ENCODE peak calls at places on chromosomes 2 and 18, in ten cellular contexts. One of them, this sample, is unnamed.

GRCh38 chr18:77080283-77080682 is 52.3 kb downstream of the MBP start:
- DNase-seq in AG04449: no peak
- DNase-seq in neural crest cell: no peak
- DNase-seq in adrenal gland: no peak
- DNase-seq in HFFc6: no peak
- DNase-seq in epithelial cell of proximal tubule: no peak
- DNase-seq in right lobe of liver: no peak
- DNase-seq in A549: no peak
- DNase-seq in cardiac fibroblast: no peak
- DNase-seq in choroid plexus epithelial cell: no peak
- DNase-seq in this sample: no peak

GRCh38 chr2:44578401-44579135 is 216.8 kb downstream of the CAMKMT start:
- DNase-seq in HFFc6: peak
- DNase-seq in neural crest cell: no peak
- DNase-seq in adrenal gland: no peak
- DNase-seq in choroid plexus epithelial cell: peak
- DNase-seq in epithelial cell of proximal tubule: peak
- DNase-seq in A549: no peak
- DNase-seq in right lobe of liver: no peak
- DNase-seq in cardiac fibroblast: peak
- DNase-seq in AG04449: no peak
- DNase-seq in this sample: peak

GRCh38 chr18:9802774-9803697 is 82.7 kb upstream of the TXNDC2 start:
- DNase-seq in cardiac fibroblast: peak
- DNase-seq in epithelial cell of proximal tubule: no peak
- DNase-seq in AG04449: no peak
- DNase-seq in neural crest cell: no peak
- DNase-seq in adrenal gland: peak
- DNase-seq in choroid plexus epithelial cell: peak
- DNase-seq in A549: no peak
- DNase-seq in HFFc6: no peak
- DNase-seq in right lobe of liver: no peak
- DNase-seq in this sample: no peak

GRCh38 chr2:10269711-10270610 is 32.7 kb upstream of the HPCAL1 start:
- DNase-seq in right lobe of liver: peak
- DNase-seq in cardiac fibroblast: no peak
- DNase-seq in HFFc6: no peak
- DNase-seq in adrenal gland: peak
- DNase-seq in A549: no peak
- DNase-seq in epithelial cell of proximal tubule: no peak
- DNase-seq in choroid plexus epithelial cell: no peak
- DNase-seq in AG04449: no peak
- DNase-seq in neural crest cell: no peak
- DNase-seq in this sample: no peak

GRCh38 chr2:61855178-61855523 is 1.3 kb upstream of the FAM161A start:
- DNase-seq in A549: no peak
- DNase-seq in choroid plexus epithelial cell: peak
- DNase-seq in cardiac fibroblast: no peak
- DNase-seq in adrenal gland: peak
- DNase-seq in neural crest cell: no peak
- DNase-seq in AG04449: no peak
- DNase-seq in epithelial cell of proximal tubule: no peak
- DNase-seq in right lobe of liver: no peak
- DNase-seq in HFFc6: no peak
- DNase-seq in this sample: no peak

GRCh38 chr18:76697441-76697901 is 124.9 kb upstream of the ZNF236 start:
- DNase-seq in HFFc6: no peak
- DNase-seq in cardiac fibroblast: peak
- DNase-seq in choroid plexus epithelial cell: peak
- DNase-seq in epithelial cell of proximal tubule: no peak
- DNase-seq in right lobe of liver: no peak
- DNase-seq in adrenal gland: no peak
- DNase-seq in neural crest cell: no peak
- DNase-seq in A549: no peak
- DNase-seq in AG04449: no peak
- DNase-seq in this sample: no peak

GRCh38 chr2:221716434-221717303 is 144.6 kb upstream of the EPHA4 start:
- DNase-seq in HFFc6: no peak
- DNase-seq in right lobe of liver: no peak
- DNase-seq in cardiac fibroblast: no peak
- DNase-seq in AG04449: no peak
- DNase-seq in adrenal gland: no peak
- DNase-seq in choroid plexus epithelial cell: no peak
- DNase-seq in neural crest cell: no peak
- DNase-seq in A549: peak
- DNase-seq in epithelial cell of proximal tubule: no peak
- DNase-seq in this sample: no peak

GRCh38 chr18:46419391-46420141 is 237.5 kb downstream of the LOXHD1 start:
- DNase-seq in HFFc6: no peak
- DNase-seq in epithelial cell of proximal tubule: no peak
- DNase-seq in cardiac fibroblast: no peak
- DNase-seq in AG04449: no peak
- DNase-seq in right lobe of liver: peak
- DNase-seq in choroid plexus epithelial cell: no peak
- DNase-seq in A549: no peak
- DNase-seq in neural crest cell: no peak
- DNase-seq in adrenal gland: no peak
- DNase-seq in this sample: no peak

GRCh38 chr2:45904931-45905642 is 253.6 kb downstream of the PRKCE start:
- DNase-seq in adrenal gland: no peak
- DNase-seq in HFFc6: no peak
- DNase-seq in AG04449: no peak
- DNase-seq in right lobe of liver: no peak
- DNase-seq in A549: no peak
- DNase-seq in cardiac fibroblast: peak
- DNase-seq in neural crest cell: no peak
- DNase-seq in epithelial cell of proximal tubule: no peak
- DNase-seq in choroid plexus epithelial cell: no peak
- DNase-seq in this sample: no peak

GRCh38 chr2:159145745-159146359 is 140.7 kb downstream of the WDSUB1 start:
- DNase-seq in neural crest cell: no peak
- DNase-seq in cardiac fibroblast: no peak
- DNase-seq in epithelial cell of proximal tubule: no peak
- DNase-seq in HFFc6: no peak
- DNase-seq in A549: no peak
- DNase-seq in AG04449: no peak
- DNase-seq in adrenal gland: no peak
- DNase-seq in choroid plexus epithelial cell: no peak
- DNase-seq in right lobe of liver: no peak
- DNase-seq in this sample: no peak

GRCh38 chr18:56727399-56727798 is 76.2 kb downstream of the WDR7 start:
- DNase-seq in adrenal gland: no peak
- DNase-seq in cardiac fibroblast: no peak
- DNase-seq in choroid plexus epithelial cell: no peak
- DNase-seq in right lobe of liver: no peak
- DNase-seq in epithelial cell of proximal tubule: no peak
- DNase-seq in neural crest cell: no peak
- DNase-seq in AG04449: no peak
- DNase-seq in A549: no peak
- DNase-seq in HFFc6: no peak
- DNase-seq in this sample: no peak

GRCh38 chr2:196174424-196174823 is 3.0 kb upstream of the STK17B start:
- DNase-seq in neural crest cell: no peak
- DNase-seq in HFFc6: no peak
- DNase-seq in AG04449: no peak
- DNase-seq in epithelial cell of proximal tubule: no peak
- DNase-seq in choroid plexus epithelial cell: no peak
- DNase-seq in A549: no peak
- DNase-seq in adrenal gland: no peak
- DNase-seq in right lobe of liver: no peak
- DNase-seq in cardiac fibroblast: no peak
- DNase-seq in this sample: no peak

GRCh38 chr2:42937171-42937875 is 144.9 kb upstream of the HAAO start:
- DNase-seq in adrenal gland: no peak
- DNase-seq in neural crest cell: no peak
- DNase-seq in AG04449: no peak
- DNase-seq in cardiac fibroblast: no peak
- DNase-seq in epithelial cell of proximal tubule: no peak
- DNase-seq in choroid plexus epithelial cell: no peak
- DNase-seq in right lobe of liver: peak
- DNase-seq in A549: no peak
- DNase-seq in HFFc6: no peak
- DNase-seq in this sample: no peak

GRCh38 chr2:169362346-169363026 is at the start of gene LRP2:
- DNase-seq in HFFc6: no peak
- DNase-seq in AG04449: no peak
- DNase-seq in right lobe of liver: peak
- DNase-seq in neural crest cell: peak
- DNase-seq in A549: no peak
- DNase-seq in epithelial cell of proximal tubule: no peak
- DNase-seq in cardiac fibroblast: peak
- DNase-seq in choroid plexus epithelial cell: peak
- DNase-seq in adrenal gland: no peak
- DNase-seq in this sample: no peak

GRCh38 chr2:97673187-97673914 is 3.8 kb downstream of the C2orf92 start:
- DNase-seq in HFFc6: no peak
- DNase-seq in neural crest cell: no peak
- DNase-seq in right lobe of liver: no peak
- DNase-seq in choroid plexus epithelial cell: peak
- DNase-seq in epithelial cell of proximal tubule: no peak
- DNase-seq in adrenal gland: no peak
- DNase-seq in A549: no peak
- DNase-seq in AG04449: no peak
- DNase-seq in cardiac fibroblast: no peak
- DNase-seq in this sample: no peak

GRCh38 chr2:70460333-70460732 is 93.3 kb downstream of the TGFA start:
- DNase-seq in adrenal gland: no peak
- DNase-seq in epithelial cell of proximal tubule: no peak
- DNase-seq in AG04449: no peak
- DNase-seq in choroid plexus epithelial cell: no peak
- DNase-seq in right lobe of liver: no peak
- DNase-seq in HFFc6: no peak
- DNase-seq in A549: no peak
- DNase-seq in neural crest cell: no peak
- DNase-seq in cardiac fibroblast: no peak
- DNase-seq in this sample: no peak
- TF ChIP-seq CTCF in adrenal gland: no peak
- TF ChIP-seq CTCF in epithelial cell of proximal tubule: no peak
- TF ChIP-seq CTCF in AG04449: no peak
- TF ChIP-seq CTCF in choroid plexus epithelial cell: no peak
- TF ChIP-seq CTCF in right lobe of liver: no peak
- TF ChIP-seq CTCF in HFFc6: no peak
- TF ChIP-seq CTCF in A549: no peak
- TF ChIP-seq CTCF in neural crest cell: no peak
- TF ChIP-seq CTCF in cardiac fibroblast: no peak
- TF ChIP-seq CTCF in this sample: no peak

GRCh38 chr2:237686659-237687136 is 59.3 kb downstream of the LRRFIP1 start:
- DNase-seq in neural crest cell: no peak
- DNase-seq in right lobe of liver: no peak
- DNase-seq in A549: no peak
- DNase-seq in HFFc6: no peak
- DNase-seq in cardiac fibroblast: peak
- DNase-seq in adrenal gland: no peak
- DNase-seq in epithelial cell of proximal tubule: no peak
- DNase-seq in choroid plexus epithelial cell: peak
- DNase-seq in AG04449: no peak
- DNase-seq in this sample: no peak

GRCh38 chr2:237687666-237688065 is 60.3 kb downstream of the LRRFIP1 start:
- DNase-seq in HFFc6: peak
- DNase-seq in right lobe of liver: no peak
- DNase-seq in epithelial cell of proximal tubule: peak
- DNase-seq in cardiac fibroblast: peak
- DNase-seq in AG04449: peak
- DNase-seq in neural crest cell: no peak
- DNase-seq in choroid plexus epithelial cell: peak
- DNase-seq in A549: no peak
- DNase-seq in adrenal gland: peak
- DNase-seq in this sample: peak

GRCh38 chr2:237682901-237683670 is 55.7 kb downstream of the LRRFIP1 start:
- DNase-seq in epithelial cell of proximal tubule: no peak
- DNase-seq in adrenal gland: no peak
- DNase-seq in A549: no peak
- DNase-seq in right lobe of liver: no peak
- DNase-seq in HFFc6: no peak
- DNase-seq in cardiac fibroblast: no peak
- DNase-seq in neural crest cell: no peak
- DNase-seq in choroid plexus epithelial cell: no peak
- DNase-seq in AG04449: no peak
- DNase-seq in this sample: no peak

GRCh38 chr2:237688081-237688480 is 60.7 kb downstream of the LRRFIP1 start:
- DNase-seq in adrenal gland: no peak
- DNase-seq in cardiac fibroblast: no peak
- DNase-seq in neural crest cell: no peak
- DNase-seq in AG04449: no peak
- DNase-seq in A549: no peak
- DNase-seq in choroid plexus epithelial cell: no peak
- DNase-seq in epithelial cell of proximal tubule: no peak
- DNase-seq in HFFc6: no peak
- DNase-seq in right lobe of liver: no peak
- DNase-seq in this sample: no peak

GRCh38 chr2:237685408-237685807 is 58.0 kb downstream of the LRRFIP1 start:
- DNase-seq in right lobe of liver: peak
- DNase-seq in cardiac fibroblast: no peak
- DNase-seq in adrenal gland: no peak
- DNase-seq in A549: no peak
- DNase-seq in epithelial cell of proximal tubule: no peak
- DNase-seq in neural crest cell: no peak
- DNase-seq in choroid plexus epithelial cell: peak
- DNase-seq in HFFc6: peak
- DNase-seq in AG04449: no peak
- DNase-seq in this sample: no peak
- TF ChIP-seq CTCF in right lobe of liver: peak
- TF ChIP-seq CTCF in cardiac fibroblast: peak
- TF ChIP-seq CTCF in adrenal gland: peak
- TF ChIP-seq CTCF in A549: peak
- TF ChIP-seq CTCF in epithelial cell of proximal tubule: peak
- TF ChIP-seq CTCF in neural crest cell: peak
- TF ChIP-seq CTCF in choroid plexus epithelial cell: peak
- TF ChIP-seq CTCF in HFFc6: peak
- TF ChIP-seq CTCF in AG04449: peak
- TF ChIP-seq CTCF in this sample: peak

GRCh38 chr2:190446750-190447516 is 38.8 kb downstream of the MFSD6 start:
- DNase-seq in choroid plexus epithelial cell: peak
- DNase-seq in epithelial cell of proximal tubule: no peak
- DNase-seq in neural crest cell: no peak
- DNase-seq in adrenal gland: no peak
- DNase-seq in A549: no peak
- DNase-seq in right lobe of liver: no peak
- DNase-seq in AG04449: no peak
- DNase-seq in cardiac fibroblast: no peak
- DNase-seq in HFFc6: no peak
- DNase-seq in this sample: no peak
- TF ChIP-seq CTCF in choroid plexus epithelial cell: no peak
- TF ChIP-seq CTCF in epithelial cell of proximal tubule: no peak
- TF ChIP-seq CTCF in neural crest cell: no peak
- TF ChIP-seq CTCF in adrenal gland: no peak
- TF ChIP-seq CTCF in A549: no peak
- TF ChIP-seq CTCF in right lobe of liver: no peak
- TF ChIP-seq CTCF in AG04449: no peak
- TF ChIP-seq CTCF in cardiac fibroblast: no peak
- TF ChIP-seq CTCF in HFFc6: no peak
- TF ChIP-seq CTCF in this sample: no peak

DNA sequence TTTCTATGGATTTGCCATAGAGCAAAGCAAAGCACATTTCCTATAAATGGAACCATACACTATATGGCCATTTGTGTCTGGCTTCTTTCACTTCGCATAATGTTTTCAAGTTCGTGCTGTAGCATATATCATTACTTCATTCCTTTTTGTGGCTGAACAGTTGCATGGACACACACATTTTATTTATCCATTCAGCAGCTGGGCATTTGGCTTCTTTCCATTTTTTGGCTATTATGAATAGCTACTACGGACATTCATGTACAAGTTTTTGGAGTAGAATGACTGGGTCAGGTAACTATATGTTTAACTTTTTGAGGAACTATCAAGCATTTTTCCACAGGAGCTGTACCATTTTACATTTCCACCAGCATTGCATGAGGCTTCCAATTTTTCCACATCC is 10.7 kb upstream of the SELENOI start:
- DNase-seq in choroid plexus epithelial cell: no peak
- DNase-seq in epithelial cell of proximal tubule: no peak
- DNase-seq in A549: no peak
- DNase-seq in neural crest cell: no peak
- DNase-seq in HFFc6: no peak
- DNase-seq in cardiac fibroblast: peak
- DNase-seq in adrenal gland: no peak
- DNase-seq in AG04449: no peak
- DNase-seq in right lobe of liver: no peak
- DNase-seq in this sample: no peak
- TF ChIP-seq CTCF in choroid plexus epithelial cell: no peak
- TF ChIP-seq CTCF in epithelial cell of proximal tubule: no peak
- TF ChIP-seq CTCF in A549: no peak
- TF ChIP-seq CTCF in neural crest cell: no peak
- TF ChIP-seq CTCF in HFFc6: no peak
- TF ChIP-seq CTCF in cardiac fibroblast: no peak
- TF ChIP-seq CTCF in adrenal gland: no peak
- TF ChIP-seq CTCF in AG04449: no peak
- TF ChIP-seq CTCF in right lobe of liver: no peak
- TF ChIP-seq CTCF in this sample: no peak

This sample was measured in BJ.